ENCODE peak calls at places on chromosomes 1 and 21, in five cellular contexts. D is AG09309, S is NCI-H774, M is cardiac muscle cell, J is naive B cell. Z is an unnamed sample.

GRCh38 chr1:177255411-177255810 is 84.7 kb downstream of the BRINP2 start:
- DNase-seq in D (no peak), J (no peak), M (no peak), S (peak), Z (peak)

GRCh38 chr1:185670187-185670627 is 64.0 kb upstream of the HMCN1 start:
- DNase-seq in M (peak), J (peak), D (no peak), S (peak), Z (no peak)

GRCh38 chr1:98792123-98792522 is 130.6 kb downstream of the SNX7 start:
- DNase-seq in M (peak), J (no peak), S (no peak), D (peak), Z (peak)

GRCh38 chr1:78540056-78540455 is 49.3 kb downstream of the PTGFR start:
- DNase-seq in J (no peak), M (no peak), S (no peak), D (no peak), Z (peak)

GRCh38 chr1:27589841-27590426 is 14.0 kb downstream of the AHDC1 start:
- DNase-seq in M (peak), D (no peak), S (no peak), J (no peak), Z (no peak)

GRCh38 chr21:39313042-39313456 is 383 bp downstream of the BRWD1 start:
- DNase-seq in M (no peak), J (no peak), S (no peak), D (no peak), Z (no peak)

GRCh38 chr1:165595561-165595960 is 35.5 kb upstream of the MGST3 start:
- DNase-seq in D (peak), J (no peak), M (peak), S (no peak), Z (no peak)

GRCh38 chr1:23801338-23801748 is 789 bp upstream of the GALE start:
- DNase-seq in S (no peak), J (no peak), D (no peak), M (no peak), Z (no peak)

GRCh38 chr1:40796939-40797667 is 13.5 kb downstream of the KCNQ4 start:
- DNase-seq in M (no peak), S (no peak), J (no peak), D (no peak), Z (no peak)

GRCh38 chr1:61119085-61119484 is 36.7 kb downstream of the NFIA start:
- DNase-seq in M (no peak), S (peak), D (no peak), J (no peak), Z (no peak)

GRCh38 chr21:44932366-44933181 is 7.3 kb upstream of the SLX9 start:
- DNase-seq in S (no peak), M (peak), J (peak), D (no peak), Z (no peak)

GRCh38 chr1:29498126-29499100 is 262.1 kb downstream of the PTPRU start:
- DNase-seq in J (no peak), S (no peak), D (peak), M (peak), Z (peak)

GRCh38 chr1:65165269-65166002 is 17.4 kb downstream of the AK4 start:
- DNase-seq in S (no peak), M (no peak), J (no peak), D (no peak), Z (no peak)

GRCh38 chr1:151653397-151653796 is 41.5 kb downstream of the SNX27 start:
- DNase-seq in S (no peak), D (peak), J (no peak), M (peak), Z (peak)

Z was measured in non-pigmented ciliary epithelial cell.